ENCODE peak calls at places on chromosomes 12 and 14, in nine cellular contexts. I is HT1080, L is Daoy, W is BE2C, K is glutamatergic neuron, A is NCI-H446, M is GM13976, G is AML-193, T is fibroblast of gingiva. B is an unnamed sample.

GRCh38 chr12:85626031-85626781 is 210.0 kb downstream of the RASSF9 start:
- DNase-seq in M (no peak), W (no peak), L (peak; percentile 81), A (no peak), K (no peak), I (peak; percentile 84), G (peak; percentile 45), T (peak; percentile 61), B (no peak)

GRCh38 chr14:104694475-104694950 is 5.1 kb downstream of the INF2 start:
- DNase-seq in W (no peak), A (no peak), L (no peak), G (no peak), T (no peak), M (no peak), I (no peak), K (no peak), B (no peak)

GRCh38 chr14:32102152-32102787 is 25.2 kb downstream of the ARHGAP5 start:
- DNase-seq in I (no peak), T (no peak), L (no peak), K (no peak), A (no peak), G (no peak), M (no peak), W (no peak), B (no peak)

GRCh38 chr12:94621662-94622359 is 28.5 kb downstream of the TMCC3 start:
- DNase-seq in L (peak; percentile 78), A (no peak), M (peak; percentile 75), I (peak; percentile 82), K (no peak), G (no peak), T (no peak), W (no peak), B (no peak)

GRCh38 chr14:32657081-32657480 is 281.6 kb upstream of the NPAS3 start:
- DNase-seq in K (no peak), I (peak; percentile 64), T (peak; percentile 91), W (no peak), M (no peak), A (no peak), G (peak; percentile 80), L (peak; percentile 57), B (no peak)

GRCh38 chr14:88002421-88002820 is 2.5 kb upstream of the GPR65 start:
- DNase-seq in M (no peak), G (peak; percentile 70), L (no peak), W (no peak), I (no peak), A (no peak), K (no peak), T (no peak), B (no peak)

GRCh38 chr14:65210118-65210826 is 108.0 kb upstream of the MAX start:
- DNase-seq in T (no peak), G (peak; percentile 41), L (peak; percentile 27), K (no peak), A (no peak), M (no peak), W (no peak), I (peak; percentile 95), B (no peak)

GRCh38 chr12:70444903-70445302 is 78.8 kb downstream of the KCNMB4 start:
- DNase-seq in W (no peak), T (no peak), I (no peak), A (no peak), G (no peak), K (no peak), M (no peak), L (no peak), B (no peak)

GRCh38 chr12:124752437-124753229 is 111.0 kb downstream of the SCARB1 start:
- DNase-seq in A (peak; percentile 93), L (no peak), G (no peak), W (no peak), K (no peak), T (peak; percentile 84), I (no peak), M (no peak), B (peak; percentile 33)

GRCh38 chr14:94400454-94400853 is 12.1 kb upstream of the SERPINA1 start:
- DNase-seq in L (no peak), I (no peak), A (no peak), G (no peak), W (no peak), M (no peak), K (no peak), T (no peak), B (no peak)

GRCh38 chr12:104460973-104461693 is 4.4 kb downstream of the CHST11 start:
- DNase-seq in L (no peak), K (no peak), A (no peak), M (no peak), T (no peak), G (peak; percentile 28), I (no peak), W (no peak), B (no peak)

GRCh38 chr12:25557830-25558436 is 4.8 kb upstream of the LMNTD1 start:
- DNase-seq in W (peak; percentile 22), M (peak; percentile 9), G (peak; percentile 35), A (peak; percentile 4), L (peak; percentile 25), I (peak; percentile 36), K (no peak), T (peak; percentile 49), B (no peak)

GRCh38 chr14:105395538-105395854 is 2.8 kb upstream of the TEX22 start:
- DNase-seq in A (no peak), T (no peak), I (no peak), M (no peak), L (no peak), K (no peak), W (no peak), G (no peak), B (no peak)

GRCh38 chr14:67806228-67806627 is 10.2 kb downstream of the ZFYVE26 start:
- DNase-seq in M (no peak), T (no peak), W (no peak), K (no peak), G (no peak), A (no peak), L (peak; percentile 44), I (no peak), B (no peak)

GRCh38 chr14:33839193-33840076 is 111.4 kb downstream of the EGLN3 start:
- DNase-seq in I (no peak), M (peak; percentile 63), L (peak; percentile 41), A (peak; percentile 43), G (peak; percentile 26), K (peak; percentile 69), W (peak; percentile 65), T (peak; percentile 35), B (peak; percentile 2)

B was measured in DMS 273 treated with DMSO at 0.1 percent for 48 hours.